ENCODE peak calls at places on chromosomes 11 and 22, in five cellular contexts. A, U, R, V and Y are unnamed samples.

GRCh38 chr11:1205121-1205986 is 17.5 kb upstream of the MUC5B start:
- DNase-seq in A (no peak), U (no peak), R (peak), V (no peak), Y (peak)

GRCh38 chr22:39960791-39961746 is 872 bp downstream of the TMA7B start:
- DNase-seq in A (no peak), U (peak), R (peak), V (no peak), Y (no peak)

GRCh38 chr22:29636751-29637150 is 33.3 kb downstream of the NF2 start:
- DNase-seq in A (no peak), U (no peak), R (no peak), V (no peak), Y (no peak)

GRCh38 chr11:64553554-64554201 is 37.3 kb upstream of the SLC22A12 start:
- DNase-seq in A (peak), U (no peak), R (no peak), V (peak), Y (peak)

GRCh38 chr11:98740335-98740734 is 280.4 kb upstream of the CNTN5 start:
- DNase-seq in A (no peak), U (no peak), R (no peak), V (no peak), Y (no peak)

GRCh38 chr22:16962501-16962900 is 45.5 kb downstream of the GAB4 start:
- DNase-seq in A (no peak), U (no peak), R (no peak), V (no peak), Y (no peak)

GRCh38 chr11:111561801-111562325 is 21.3 kb downstream of the LAYN start:
- DNase-seq in A (no peak), U (peak), R (no peak), V (no peak), Y (no peak)

GRCh38 chr11:72642815-72643511 is 31.3 kb downstream of the PDE2A start:
- DNase-seq in A (peak), U (no peak), R (peak), V (peak), Y (peak)

GRCh38 chr11:67463680-67464410 is 5.2 kb downstream of the TMEM134 start:
- DNase-seq in A (peak), U (no peak), R (peak), V (peak), Y (peak)

GRCh38 chr11:125933030-125933813 is 12.6 kb upstream of the VSIG10L2 start:
- DNase-seq in A (no peak), U (no peak), R (no peak), V (no peak), Y (no peak)

GRCh38 chr11:69131644-69132300 is 24.0 kb upstream of the SMIM38 start:
- DNase-seq in A (peak), U (no peak), R (no peak), V (peak), Y (peak)

GRCh38 chr22:26169312-26170111 is at the start of gene SEZ6L:
- DNase-seq in A (peak), U (no peak), R (no peak), V (peak), Y (no peak)

GRCh38 chr22:17171313-17172171 is 12.5 kb upstream of the HDHD5 start:
- DNase-seq in A (peak), U (peak), R (peak), V (peak), Y (peak)

GRCh38 chr22:36755316-36755715 is 20.6 kb downstream of the IFT27 start:
- DNase-seq in A (no peak), U (no peak), R (peak), V (no peak), Y (no peak)

GRCh38 chr11:109747839-109748238 is 325.8 kb downstream of the C11orf87 start:
- DNase-seq in A (no peak), U (no peak), R (no peak), V (no peak), Y (no peak)

GRCh38 chr11:123518496-123519054 is 88.5 kb downstream of the GRAMD1B start:
- DNase-seq in A (no peak), U (no peak), R (no peak), V (no peak), Y (no peak)

GRCh38 chr11:7512525-7513209 is 1.1 kb upstream of the PPFIBP2 start:
- DNase-seq in A (peak), U (peak), R (peak), V (peak), Y (peak)

GRCh38 chr22:48734359-48734758 is 1093.3 kb downstream of the BRD1 start:
- DNase-seq in A (no peak), U (no peak), R (no peak), V (no peak), Y (no peak)

GRCh38 chr11:103805688-103806009 is 230.8 kb upstream of the DDI1 start:
- DNase-seq in A (no peak), U (no peak), R (no peak), V (no peak), Y (no peak)

GRCh38 chr11:38900156-38900679 is 2302.2 kb upstream of the RAG2 start:
- DNase-seq in A (no peak), U (no peak), R (no peak), V (no peak), Y (no peak)

GRCh38 chr11:93005239-93005638 is 35.8 kb downstream of the MTNR1B start:
- DNase-seq in A (no peak), U (no peak), R (no peak), V (no peak), Y (no peak)

GRCh38 chr11:1229471-1230120 is 6.7 kb downstream of the MUC5B start:
- DNase-seq in A (peak), U (no peak), R (peak), V (no peak), Y (peak)

GRCh38 chr22:36467042-36467810 is 14.2 kb downstream of the TXN2 start:
- DNase-seq in A (no peak), U (peak), R (no peak), V (no peak), Y (no peak)

GRCh38 chr11:35011389-35011788 is 95.0 kb downstream of the PDHX start:
- DNase-seq in A (no peak), U (no peak), R (no peak), V (no peak), Y (no peak)

GRCh38 chr22:17441326-17441725 is 72.1 kb downstream of the CECR2 start:
- DNase-seq in A (no peak), U (no peak), R (no peak), V (no peak), Y (no peak)

GRCh38 chr11:111990381-111990780 is 34.8 kb upstream of the DLAT start:
- DNase-seq in A (no peak), U (no peak), R (no peak), V (no peak), Y (no peak)

GRCh38 chr11:118531597-118532084 is 649 bp downstream of the TMEM25 start:
- DNase-seq in A (no peak), U (no peak), R (no peak), V (no peak), Y (no peak)

GRCh38 chr11:64583296-64584262 is 7.4 kb upstream of the SLC22A12 start:
- DNase-seq in A (no peak), U (no peak), R (peak), V (no peak), Y (no peak)

GRCh38 chr22:44407404-44408226 is 90.4 kb downstream of the RTL6 start:
- DNase-seq in A (no peak), U (no peak), R (peak), V (no peak), Y (no peak)

GRCh38 chr22:17563936-17564391 is 666 bp downstream of the SLC25A18 start:
- DNase-seq in A (no peak), U (peak), R (no peak), V (no peak), Y (no peak)

GRCh38 chr11:117821431-117821830 is 3.1 kb downstream of the FXYD2 start:
- DNase-seq in A (no peak), U (no peak), R (no peak), V (no peak), Y (no peak)

GRCh38 chr11:10456519-10456918 is 1.5 kb downstream of the AMPD3 start:
- DNase-seq in A (no peak), U (no peak), R (no peak), V (no peak), Y (no peak)

GRCh38 chr11:128361451-128362020 is 225.8 kb downstream of the ETS1 start:
- DNase-seq in A (no peak), U (no peak), R (no peak), V (no peak), Y (no peak)

GRCh38 chr11:77821349-77821851 is 456 bp downstream of the AAMDC start:
- DNase-seq in A (peak), U (no peak), R (no peak), V (peak), Y (peak)